ENCODE peak calls at places on chromosome 22, in five cellular contexts. One of them, this sample, is unnamed.

GRCh38 chr22:22788460-22789037 is 99.1 kb upstream of the IGLL5 start:
- DNase-seq in adipocyte: no peak
- DNase-seq in dorsolateral prefrontal cortex: no peak
- DNase-seq in neural progenitor cell: no peak
- DNase-seq in A549: no peak
- DNase-seq in this sample: no peak

GRCh38 chr22:22999473-22999872 is 70.8 kb upstream of the GNAZ start:
- DNase-seq in neural progenitor cell: no peak
- DNase-seq in adipocyte: no peak
- DNase-seq in A549: no peak
- DNase-seq in dorsolateral prefrontal cortex: no peak
- DNase-seq in this sample: no peak

GRCh38 chr22:30276041-30276440 is 9.4 kb upstream of the OSM start:
- DNase-seq in A549: no peak
- DNase-seq in dorsolateral prefrontal cortex: no peak
- DNase-seq in adipocyte: no peak
- DNase-seq in neural progenitor cell: no peak
- DNase-seq in this sample: no peak

GRCh38 chr22:46864314-46865051 is 102.0 kb downstream of the TBC1D22A start:
- DNase-seq in dorsolateral prefrontal cortex: no peak
- DNase-seq in adipocyte: no peak
- DNase-seq in A549: no peak
- DNase-seq in neural progenitor cell: no peak
- DNase-seq in this sample: peak

GRCh38 chr22:22587577-22588188 is 28.6 kb upstream of the PRAME start:
- DNase-seq in neural progenitor cell: no peak
- DNase-seq in dorsolateral prefrontal cortex: no peak
- DNase-seq in A549: no peak
- DNase-seq in adipocyte: no peak
- DNase-seq in this sample: no peak

GRCh38 chr22:24775769-24776492 is 1.4 kb upstream of the PIWIL3 start:
- DNase-seq in dorsolateral prefrontal cortex: no peak
- DNase-seq in adipocyte: no peak
- DNase-seq in A549: no peak
- DNase-seq in neural progenitor cell: no peak
- DNase-seq in this sample: no peak

GRCh38 chr22:17980638-17981051 is 43.7 kb downstream of the MICAL3 start:
- DNase-seq in adipocyte: no peak
- DNase-seq in A549: no peak
- DNase-seq in neural progenitor cell: peak
- DNase-seq in dorsolateral prefrontal cortex: no peak
- DNase-seq in this sample: no peak

GRCh38 chr22:25403752-25404471 is 160.6 kb upstream of the GRK3 start:
- DNase-seq in neural progenitor cell: peak
- DNase-seq in dorsolateral prefrontal cortex: no peak
- DNase-seq in A549: no peak
- DNase-seq in adipocyte: peak
- DNase-seq in this sample: no peak

GRCh38 chr22:40043086-40043485 is 48.3 kb downstream of the FAM83F start:
- DNase-seq in A549: no peak
- DNase-seq in neural progenitor cell: no peak
- DNase-seq in dorsolateral prefrontal cortex: no peak
- DNase-seq in adipocyte: peak
- DNase-seq in this sample: peak

GRCh38 chr22:20859615-20860014 is 808 bp downstream of the SNAP29 start:
- DNase-seq in dorsolateral prefrontal cortex: no peak
- DNase-seq in neural progenitor cell: no peak
- DNase-seq in A549: no peak
- DNase-seq in adipocyte: no peak
- DNase-seq in this sample: no peak

GRCh38 chr22:50306753-50307749 is at the start of gene PLXNB2:
- DNase-seq in neural progenitor cell: peak
- DNase-seq in dorsolateral prefrontal cortex: peak
- DNase-seq in adipocyte: peak
- DNase-seq in A549: peak
- DNase-seq in this sample: no peak

GRCh38 chr22:49712195-49712791 is 115.4 kb downstream of the BRD1 start:
- DNase-seq in adipocyte: peak
- DNase-seq in A549: no peak
- DNase-seq in dorsolateral prefrontal cortex: no peak
- DNase-seq in neural progenitor cell: peak
- DNase-seq in this sample: no peak

GRCh38 chr22:49515486-49515885 is 312.2 kb downstream of the BRD1 start:
- DNase-seq in adipocyte: no peak
- DNase-seq in dorsolateral prefrontal cortex: no peak
- DNase-seq in A549: peak
- DNase-seq in neural progenitor cell: no peak
- DNase-seq in this sample: no peak

GRCh38 chr22:50731811-50732624 is 6.0 kb upstream of the ACR start:
- DNase-seq in adipocyte: peak
- DNase-seq in dorsolateral prefrontal cortex: peak
- DNase-seq in neural progenitor cell: peak
- DNase-seq in A549: peak
- DNase-seq in this sample: peak

GRCh38 chr22:39723899-39724351 is 153.4 kb downstream of the CACNA1I start:
- DNase-seq in adipocyte: no peak
- DNase-seq in neural progenitor cell: no peak
- DNase-seq in dorsolateral prefrontal cortex: no peak
- DNase-seq in A549: no peak
- DNase-seq in this sample: peak

GRCh38 chr22:47623056-47623739 is 860.7 kb downstream of the TBC1D22A start:
- DNase-seq in A549: no peak
- DNase-seq in adipocyte: no peak
- DNase-seq in dorsolateral prefrontal cortex: no peak
- DNase-seq in neural progenitor cell: no peak
- DNase-seq in this sample: peak

GRCh38 chr22:23533771-23534191 is 46.3 kb downstream of the IGLL1 start:
- DNase-seq in A549: no peak
- DNase-seq in dorsolateral prefrontal cortex: no peak
- DNase-seq in neural progenitor cell: no peak
- DNase-seq in adipocyte: no peak
- DNase-seq in this sample: no peak

GRCh38 chr22:48755332-48755949 is 1072.2 kb downstream of the BRD1 start:
- DNase-seq in dorsolateral prefrontal cortex: no peak
- DNase-seq in A549: no peak
- DNase-seq in adipocyte: no peak
- DNase-seq in neural progenitor cell: no peak
- DNase-seq in this sample: peak

GRCh38 chr22:43345356-43345755 is 2.2 kb upstream of the SCUBE1 start:
- DNase-seq in neural progenitor cell: no peak
- DNase-seq in A549: no peak
- DNase-seq in adipocyte: no peak
- DNase-seq in dorsolateral prefrontal cortex: no peak
- DNase-seq in this sample: no peak

GRCh38 chr22:21073482-21073881 is 27.7 kb downstream of the LRRC74B start:
- DNase-seq in A549: no peak
- DNase-seq in dorsolateral prefrontal cortex: no peak
- DNase-seq in neural progenitor cell: no peak
- DNase-seq in adipocyte: no peak
- DNase-seq in this sample: no peak

GRCh38 chr22:36860821-36861659 is at the start of gene NCF4:
- DNase-seq in adipocyte: no peak
- DNase-seq in dorsolateral prefrontal cortex: peak
- DNase-seq in A549: no peak
- DNase-seq in neural progenitor cell: no peak
- DNase-seq in this sample: peak

GRCh38 chr22:44172370-44173108 is 8.2 kb upstream of the PARVG start:
- DNase-seq in neural progenitor cell: peak
- DNase-seq in A549: no peak
- DNase-seq in dorsolateral prefrontal cortex: peak
- DNase-seq in adipocyte: no peak
- DNase-seq in this sample: peak

GRCh38 chr22:24693359-24693758 is 81.2 kb downstream of the PIWIL3 start:
- DNase-seq in dorsolateral prefrontal cortex: no peak
- DNase-seq in A549: no peak
- DNase-seq in neural progenitor cell: no peak
- DNase-seq in adipocyte: peak
- DNase-seq in this sample: no peak

GRCh38 chr22:33917744-33918406 is 2.4 kb downstream of the LARGE1 start:
- DNase-seq in A549: no peak
- DNase-seq in dorsolateral prefrontal cortex: no peak
- DNase-seq in adipocyte: peak
- DNase-seq in neural progenitor cell: peak
- DNase-seq in this sample: no peak

GRCh38 chr22:26687439-26687838 is 30.1 kb downstream of the MIAT start:
- DNase-seq in A549: no peak
- DNase-seq in dorsolateral prefrontal cortex: no peak
- DNase-seq in neural progenitor cell: no peak
- DNase-seq in adipocyte: no peak
- DNase-seq in this sample: no peak

GRCh38 chr22:26689553-26690301 is 32.3 kb downstream of the MIAT start:
- DNase-seq in neural progenitor cell: peak
- DNase-seq in A549: no peak
- DNase-seq in adipocyte: no peak
- DNase-seq in dorsolateral prefrontal cortex: no peak
- DNase-seq in this sample: no peak

GRCh38 chr22:26691377-26691716 is 34.0 kb downstream of the MIAT start:
- DNase-seq in neural progenitor cell: no peak
- DNase-seq in dorsolateral prefrontal cortex: no peak
- DNase-seq in A549: no peak
- DNase-seq in adipocyte: no peak
- DNase-seq in this sample: no peak

GRCh38 chr22:26690654-26691376 is 33.4 kb downstream of the MIAT start:
- DNase-seq in A549: no peak
- DNase-seq in adipocyte: no peak
- DNase-seq in neural progenitor cell: no peak
- DNase-seq in dorsolateral prefrontal cortex: no peak
- DNase-seq in this sample: no peak

DNA sequence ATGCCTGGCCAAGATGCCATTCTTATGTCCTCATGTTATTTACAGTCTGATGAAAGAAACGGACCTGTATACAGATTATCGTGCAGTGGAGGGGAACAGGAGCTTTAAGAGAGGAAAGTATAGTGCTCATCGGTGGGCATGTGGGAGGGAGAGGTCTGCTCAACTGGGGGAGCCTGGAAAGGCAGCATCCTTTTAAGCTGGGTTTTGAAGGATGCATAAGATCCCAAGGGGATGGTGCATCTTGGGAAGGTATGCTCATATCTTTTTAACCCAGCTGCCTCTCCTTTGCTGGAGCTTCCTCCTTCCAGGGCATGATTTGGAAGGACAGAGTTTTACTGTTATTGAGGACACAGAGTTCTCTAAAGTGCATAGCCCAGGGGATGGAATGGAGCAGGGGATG is 34.8 kb downstream of the MIAT start:
- DNase-seq in adipocyte: no peak
- DNase-seq in neural progenitor cell: no peak
- DNase-seq in A549: no peak
- DNase-seq in dorsolateral prefrontal cortex: no peak
- DNase-seq in this sample: no peak
- H3K4me3 ChIP-seq in adipocyte: no peak
- H3K4me3 ChIP-seq in neural progenitor cell: no peak
- H3K4me3 ChIP-seq in A549: no peak
- H3K4me3 ChIP-seq in dorsolateral prefrontal cortex: no peak
- H3K4me3 ChIP-seq in this sample: no peak

GRCh38 chr22:42207918-42208317 is 62.5 kb downstream of the TCF20 start:
- DNase-seq in dorsolateral prefrontal cortex: no peak
- DNase-seq in neural progenitor cell: no peak
- DNase-seq in adipocyte: no peak
- DNase-seq in A549: no peak
- DNase-seq in this sample: peak

GRCh38 chr22:42202669-42203068 is 67.8 kb downstream of the TCF20 start:
- DNase-seq in dorsolateral prefrontal cortex: no peak
- DNase-seq in neural progenitor cell: no peak
- DNase-seq in A549: no peak
- DNase-seq in adipocyte: peak
- DNase-seq in this sample: no peak

GRCh38 chr22:42203609-42204008 is 66.8 kb downstream of the TCF20 start:
- DNase-seq in adipocyte: no peak
- DNase-seq in neural progenitor cell: no peak
- DNase-seq in A549: no peak
- DNase-seq in dorsolateral prefrontal cortex: no peak
- DNase-seq in this sample: no peak

GRCh38 chr22:42196454-42196853 is 65.8 kb upstream of the CYP2D6 start:
- DNase-seq in adipocyte: no peak
- DNase-seq in A549: no peak
- DNase-seq in dorsolateral prefrontal cortex: no peak
- DNase-seq in neural progenitor cell: no peak
- DNase-seq in this sample: no peak

DNA sequence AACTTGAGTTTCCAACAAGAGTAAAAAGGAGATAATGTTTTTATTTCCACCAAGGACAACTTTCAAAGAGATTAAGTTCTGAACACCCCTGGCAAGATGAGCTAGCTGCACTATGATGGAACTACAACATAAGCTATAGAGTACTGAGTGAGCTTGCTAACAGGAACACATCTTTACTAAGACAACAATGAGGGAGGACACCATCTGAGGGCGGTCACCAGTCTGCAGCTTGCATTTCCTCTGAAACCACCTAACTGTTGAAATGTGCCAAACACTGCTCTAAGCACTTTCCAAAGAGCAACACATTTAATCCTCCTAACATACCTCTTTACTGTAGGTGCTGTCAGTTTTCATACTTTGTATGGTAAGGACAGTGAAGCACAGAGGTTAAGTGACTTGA is 68.4 kb downstream of the TCF20 start:
- DNase-seq in A549: no peak
- DNase-seq in dorsolateral prefrontal cortex: no peak
- DNase-seq in neural progenitor cell: no peak
- DNase-seq in adipocyte: no peak
- DNase-seq in this sample: no peak
- H3K4me3 ChIP-seq in A549: no peak
- H3K4me3 ChIP-seq in dorsolateral prefrontal cortex: no peak
- H3K4me3 ChIP-seq in neural progenitor cell: no peak
- H3K4me3 ChIP-seq in adipocyte: no peak
- H3K4me3 ChIP-seq in this sample: no peak

GRCh38 chr22:27551402-27551801 is 250.2 kb downstream of the MN1 start:
- DNase-seq in neural progenitor cell: no peak
- DNase-seq in A549: no peak
- DNase-seq in dorsolateral prefrontal cortex: no peak
- DNase-seq in adipocyte: no peak
- DNase-seq in this sample: no peak
- H3K4me3 ChIP-seq in neural progenitor cell: no peak
- H3K4me3 ChIP-seq in A549: no peak
- H3K4me3 ChIP-seq in dorsolateral prefrontal cortex: no peak
- H3K4me3 ChIP-seq in adipocyte: no peak
- H3K4me3 ChIP-seq in this sample: no peak

GRCh38 chr22:45673482-45674175 is 2.0 kb downstream of the ATXN10 start:
- DNase-seq in A549: no peak
- DNase-seq in dorsolateral prefrontal cortex: no peak
- DNase-seq in neural progenitor cell: no peak
- DNase-seq in adipocyte: no peak
- DNase-seq in this sample: no peak
- H3K4me3 ChIP-seq in A549: peak
- H3K4me3 ChIP-seq in dorsolateral prefrontal cortex: peak
- H3K4me3 ChIP-seq in neural progenitor cell: peak
- H3K4me3 ChIP-seq in adipocyte: peak
- H3K4me3 ChIP-seq in this sample: no peak